ENCODE peak calls at places on chromosomes 2 and 18, in four cellular contexts. P is epithelial cell of esophagus, Q is fibroblast of the aortic adventitia, J is bronchial epithelial cell. W is an unnamed sample.

GRCh38 chr18:49059028-49059670 is 108.4 kb upstream of the SMAD7 start:
- DNase-seq in Q (peak), J (no peak), P (no peak), W (peak)

GRCh38 chr2:56132138-56132537 is 51.7 kb upstream of the CCDC85A start:
- DNase-seq in P (peak), J (peak), Q (peak), W (peak)

GRCh38 chr18:53603281-53603680 is 621.2 kb downstream of the MBD2 start:
- DNase-seq in J (no peak), P (no peak), Q (no peak), W (no peak)

GRCh38 chr18:41940506-41941215 is 14.4 kb upstream of the PIK3C3 start:
- DNase-seq in J (peak), Q (peak), P (peak), W (peak)

GRCh38 chr2:153819501-153819900 is 52.2 kb upstream of the GALNT13 start:
- DNase-seq in Q (no peak), P (peak), J (no peak), W (no peak)

GRCh38 chr2:200913654-200914053 is 24.5 kb downstream of the NIF3L1 start:
- DNase-seq in Q (peak), P (peak), J (peak), W (peak)

GRCh38 chr2:64192570-64193192 is 48.5 kb upstream of the PELI1 start:
- DNase-seq in P (no peak), Q (no peak), J (no peak), W (peak)

GRCh38 chr2:168731550-168732128 is 70.8 kb upstream of the NOSTRIN start:
- DNase-seq in J (peak), P (peak), Q (no peak), W (no peak)

GRCh38 chr2:47682231-47682749 is 100.7 kb upstream of the MSH6 start:
- DNase-seq in Q (no peak), J (no peak), P (no peak), W (no peak)

GRCh38 chr2:69387770-69388481 is 899 bp upstream of the GFPT1 start:
- DNase-seq in P (no peak), Q (no peak), J (no peak), W (no peak)

GRCh38 chr2:47016172-47016913 is 100.7 kb upstream of the MCFD2 start:
- DNase-seq in Q (peak), P (peak), J (peak), W (peak)

GRCh38 chr2:210955591-210955990 is 399.2 kb downstream of the CPS1 start:
- DNase-seq in P (peak), Q (peak), J (peak), W (peak)

GRCh38 chr18:13264986-13265900 is 46.7 kb downstream of the LDLRAD4 start:
- DNase-seq in J (no peak), Q (no peak), P (no peak), W (no peak)

GRCh38 chr18:62329676-62330454 is 4.8 kb downstream of the TNFRSF11A start:
- DNase-seq in J (peak), Q (peak), P (peak), W (peak)

GRCh38 chr2:118221952-118222594 is 133.8 kb downstream of the INSIG2 start:
- DNase-seq in J (peak), Q (peak), P (peak), W (peak)

GRCh38 chr18:59822612-59823275 is 77.1 kb upstream of the PMAIP1 start:
- DNase-seq in P (no peak), Q (no peak), J (no peak), W (no peak)

GRCh38 chr2:240429872-240430491 is 5.5 kb upstream of the GPC1 start:
- DNase-seq in J (no peak), P (no peak), Q (no peak), W (no peak)

GRCh38 chr2:238761802-238762373 is 86.0 kb upstream of the TWIST2 start:
- DNase-seq in P (peak), J (no peak), Q (peak), W (peak)

GRCh38 chr2:218079943-218080913 is 11.2 kb downstream of the RUFY4 start:
- DNase-seq in P (no peak), Q (no peak), J (no peak), W (no peak)

GRCh38 chr2:158732573-158733429 is 62.3 kb upstream of the DAPL1 start:
- DNase-seq in J (peak), P (peak), Q (no peak), W (no peak)

GRCh38 chr2:110153416-110153815 is 37.8 kb upstream of the MALL start:
- DNase-seq in P (peak), J (peak), Q (no peak), W (no peak)

GRCh38 chr18:31245820-31246219 is 72.1 kb upstream of the DSG1 start:
- DNase-seq in P (peak), J (peak), Q (no peak), W (no peak)

GRCh38 chr2:120344991-120345975 is 653 bp upstream of the INHBB start:
- DNase-seq in P (no peak), J (no peak), Q (no peak), W (no peak)

GRCh38 chr2:190889175-190889943 is 8.7 kb downstream of the GLS start:
- DNase-seq in J (no peak), Q (no peak), P (no peak), W (no peak)

GRCh38 chr2:78029392-78029995 is 507.3 kb upstream of the LRRTM4 start:
- DNase-seq in Q (no peak), P (peak), J (no peak), W (no peak)

DNA sequence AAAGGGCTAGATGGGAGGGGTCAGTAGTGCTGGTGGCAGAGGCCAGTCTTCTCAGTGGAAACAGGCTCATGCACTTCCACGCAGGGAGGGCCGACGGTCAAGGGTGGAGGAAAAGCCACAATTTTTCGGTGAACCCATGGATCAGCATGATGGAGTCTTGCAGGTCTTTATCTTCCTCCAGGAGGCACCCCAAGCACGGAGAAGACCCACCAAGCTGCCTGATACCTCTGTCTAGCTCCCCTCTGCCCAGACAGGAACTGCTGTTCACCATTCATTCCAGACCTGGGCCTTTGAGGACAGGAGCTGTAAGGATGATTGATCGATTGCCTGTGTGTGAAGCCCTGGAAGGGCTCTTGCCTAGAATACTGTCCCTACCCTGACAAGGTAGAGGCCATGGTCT is 2.8 kb upstream of the LRRFIP1 start:
- DNase-seq in Q (no peak), P (no peak), J (no peak), W (no peak)
- TF ChIP-seq CTCF in Q (no peak), P (no peak), J (no peak), W (no peak)

GRCh38 chr2:54862742-54863141 is 139.3 kb downstream of the EML6 start:
- DNase-seq in Q (no peak), J (no peak), P (no peak), W (no peak)

GRCh38 chr2:54862229-54862628 is 138.8 kb downstream of the EML6 start:
- DNase-seq in Q (no peak), P (no peak), J (no peak), W (no peak)

GRCh38 chr2:54858021-54858681 is 134.7 kb downstream of the EML6 start:
- DNase-seq in P (peak), Q (peak), J (peak), W (peak)

GRCh38 chr2:54859416-54859815 is 136.0 kb downstream of the EML6 start:
- DNase-seq in P (no peak), Q (no peak), J (no peak), W (no peak)

GRCh38 chr2:54859997-54860701 is 136.7 kb downstream of the EML6 start:
- DNase-seq in J (no peak), Q (peak), P (peak), W (peak)
- H3K4me3 ChIP-seq in J (no peak), Q (no peak), P (no peak), W (no peak)

DNA sequence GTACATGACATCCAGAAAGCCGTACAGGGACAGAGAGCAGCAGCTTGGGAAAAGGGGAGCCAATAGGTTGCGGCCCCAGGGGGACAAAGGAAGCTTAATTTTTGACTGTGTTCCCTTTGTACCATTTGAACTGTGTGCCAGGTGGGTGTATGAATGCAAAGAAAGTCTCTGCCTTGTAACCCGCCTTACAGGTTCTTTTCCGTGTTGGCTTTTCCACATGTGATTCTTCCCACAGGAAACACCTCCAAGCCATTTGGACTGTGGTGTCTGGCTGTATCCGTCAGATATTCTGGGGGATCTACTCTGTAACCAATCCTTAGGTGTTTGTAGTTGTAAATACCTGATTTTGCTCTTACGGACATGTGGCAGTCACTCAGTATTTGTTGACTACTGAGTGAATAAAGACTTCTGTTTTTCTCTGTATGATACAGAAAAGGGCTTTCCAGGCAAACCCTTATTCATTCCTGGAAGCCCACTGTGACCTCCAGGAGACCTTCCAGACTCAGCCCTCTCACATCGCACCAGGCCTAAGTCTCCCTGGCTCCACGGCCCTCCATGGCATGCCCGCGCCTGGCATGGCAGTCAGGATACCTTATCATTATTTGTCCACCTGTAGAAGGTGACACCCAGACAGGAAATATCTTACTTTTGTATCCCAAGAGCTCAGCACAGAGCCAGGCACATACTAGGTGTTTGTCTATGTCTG is 1.2 kb downstream of the LRRFIP1 start:
- DNase-seq in P (no peak), J (no peak), Q (no peak), W (no peak)
- TF ChIP-seq CTCF in P (no peak), J (no peak), Q (no peak), W (no peak)

DNA sequence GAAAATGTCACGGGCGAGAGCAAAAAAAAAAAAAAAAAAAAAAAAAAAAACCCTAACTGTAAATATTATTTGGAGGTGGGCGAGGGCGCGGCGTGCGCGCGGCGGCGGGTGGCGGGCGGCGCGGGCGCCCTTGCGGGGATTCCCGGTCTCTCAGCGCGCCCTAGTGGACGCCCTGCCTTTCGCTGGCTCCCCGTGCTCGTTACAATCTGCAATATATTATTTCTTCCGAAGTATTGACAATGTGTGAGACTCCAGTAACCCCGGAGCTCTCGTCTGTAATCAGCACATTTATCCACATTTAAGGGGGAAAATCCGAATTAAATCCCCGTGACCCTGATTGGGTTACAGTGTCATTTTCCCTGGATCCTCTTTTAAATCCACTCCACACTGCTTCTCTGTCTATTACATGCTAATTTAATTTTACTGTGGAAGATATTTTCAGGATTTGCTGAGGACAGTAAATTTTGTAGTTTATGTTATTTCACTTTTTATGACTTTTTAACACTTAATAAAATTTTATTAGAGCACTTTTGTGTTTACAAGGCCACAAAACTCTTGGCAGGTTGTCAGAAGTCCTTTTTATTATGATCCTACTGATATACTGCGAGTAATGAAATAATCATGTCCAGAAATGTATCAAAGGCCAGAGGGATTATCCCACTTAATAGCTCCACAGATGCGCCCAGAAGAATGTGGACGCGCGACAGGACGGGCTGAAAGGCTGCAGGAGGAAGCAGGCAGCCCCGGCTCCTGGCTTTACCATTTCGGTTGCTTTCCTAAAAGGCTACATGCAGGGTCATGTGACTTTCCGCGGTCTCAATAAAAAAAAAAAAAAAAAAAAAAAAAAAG is 369.1 kb downstream of the MTX2 start:
- DNase-seq in P (peak), Q (peak), J (peak), W (peak)
- H3K4me3 ChIP-seq in P (peak), Q (peak), J (peak), W (peak)